ENCODE peak calls at places on chromosomes 7 and 10, in four cellular contexts. P, Y, W and L are unnamed samples.

GRCh38 chr7:28060371-28060950 is 120.1 kb downstream of the JAZF1 start:
- DNase-seq in W (no peak), P (no peak), Y (no peak), L (no peak)

GRCh38 chr10:25934673-25935139 is 677 bp downstream of the MYO3A start:
- DNase-seq in W (no peak), P (peak; percentile 26), Y (no peak), L (peak; percentile 42)

GRCh38 chr10:117007080-117007479 is 2.1 kb upstream of the SHTN1 start:
- DNase-seq in W (no peak), Y (peak; percentile 16), P (no peak), L (no peak)

GRCh38 chr10:104309980-104310978 is 28.0 kb downstream of the ITPRIP start:
- DNase-seq in P (no peak), Y (peak; percentile 57), W (peak; percentile 96), L (no peak)

GRCh38 chr7:76002139-76002538 is 7.7 kb upstream of the TMEM120A start:
- DNase-seq in P (no peak), Y (no peak), W (no peak), L (no peak)

GRCh38 chr7:90266808-90267207 is 21.8 kb downstream of the CFAP69 start:
- DNase-seq in Y (peak; percentile 44), P (no peak), W (no peak), L (no peak)

GRCh38 chr10:74400186-74400585 is 249.2 kb downstream of the ADK start:
- DNase-seq in P (no peak), W (no peak), Y (no peak), L (no peak)

GRCh38 chr7:129882531-129882930 is 70.2 kb downstream of the UBE2H start:
- DNase-seq in P (no peak), Y (no peak), W (no peak), L (no peak)

GRCh38 chr7:40047661-40048060 is 86.8 kb downstream of the MPLKIP start:
- DNase-seq in P (no peak), W (no peak), Y (no peak), L (no peak)

GRCh38 chr7:147170341-147171012 is 1053.9 kb downstream of the CNTNAP2 start:
- DNase-seq in W (no peak), P (no peak), Y (no peak), L (no peak)

GRCh38 chr7:141128931-141129330 is 55.1 kb downstream of the TMEM178B start:
- DNase-seq in Y (no peak), W (no peak), P (no peak), L (no peak)

GRCh38 chr10:131520206-131520605 is 208.7 kb upstream of the TCERG1L start:
- DNase-seq in W (no peak), Y (no peak), P (no peak), L (no peak)

GRCh38 chr7:27175005-27175625 is 995 bp upstream of the HOXA10 start:
- DNase-seq in P (no peak), Y (peak; percentile 70), W (no peak), L (peak; percentile 38)

GRCh38 chr10:75724047-75724446 is 292.6 kb downstream of the LRMDA start:
- DNase-seq in P (no peak), Y (no peak), W (no peak), L (no peak)

GRCh38 chr10:103442031-103442461 is 10.1 kb downstream of the CALHM2 start:
- DNase-seq in W (no peak), P (no peak), Y (no peak), L (no peak)

GRCh38 chr7:119783799-119784198 is 489.2 kb upstream of the KCND2 start:
- DNase-seq in Y (peak; percentile 71), W (no peak), P (no peak), L (peak; percentile 44)

GRCh38 chr7:149196151-149196704 is 882 bp downstream of the ZNF282 start:
- DNase-seq in W (no peak), Y (peak; percentile 49), P (peak; percentile 31), L (no peak)

GRCh38 chr7:121500659-121501058 is 104.6 kb upstream of the FAM3C start:
- DNase-seq in P (no peak), W (no peak), Y (no peak), L (no peak)

GRCh38 chr7:88104732-88105131 is 115.1 kb downstream of the SRI start:
- DNase-seq in Y (peak; percentile 76), P (no peak), W (no peak), L (no peak)

GRCh38 chr7:107007004-107007891 is 37.3 kb upstream of the PRKAR2B start:
- DNase-seq in P (no peak), W (no peak), Y (no peak), L (no peak)

GRCh38 chr7:2104107-2104710 is 128.5 kb downstream of the MAD1L1 start:
- DNase-seq in W (peak; percentile 88), Y (peak; percentile 87), P (peak; percentile 67), L (peak; percentile 88)

GRCh38 chr7:122813845-122814244 is 72.4 kb downstream of the CADPS2 start:
- DNase-seq in W (no peak), Y (no peak), P (no peak), L (no peak)

GRCh38 chr10:15253951-15254807 is 85.7 kb upstream of the NMT2 start:
- DNase-seq in P (no peak), Y (no peak), W (no peak), L (no peak)

GRCh38 chr7:144835166-144835611 is 664 bp downstream of the TPK1 start:
- DNase-seq in Y (peak; percentile 81), P (no peak), W (no peak), L (no peak)

GRCh38 chr10:119503821-119504220 is 38.7 kb downstream of the RGS10 start:
- DNase-seq in Y (no peak), W (no peak), P (no peak), L (no peak)

GRCh38 chr7:142483659-142484317 is 225.9 kb upstream of the PRSS58 start:
- DNase-seq in W (no peak), P (no peak), Y (no peak), L (no peak)

GRCh38 chr7:32914186-32914585 is 22.6 kb upstream of the KBTBD2 start:
- DNase-seq in P (no peak), W (no peak), Y (no peak), L (no peak)
- TF ChIP-seq CTCF in P (no peak), W (no peak), Y (no peak), L (no peak)

GRCh38 chr10:809671-810350 is 120.3 kb upstream of the DIP2C start:
- DNase-seq in W (peak; percentile 46), Y (no peak), P (no peak), L (no peak)

GRCh38 chr10:812787-813186 is 118.7 kb downstream of the LARP4B start:
- DNase-seq in P (no peak), W (no peak), Y (no peak), L (no peak)

GRCh38 chr10:811781-812180 is 119.7 kb downstream of the LARP4B start:
- DNase-seq in P (no peak), Y (no peak), W (no peak), L (no peak)

GRCh38 chr10:811379-811778 is 120.1 kb downstream of the LARP4B start:
- DNase-seq in Y (no peak), W (peak; percentile 11), P (no peak), L (no peak)

DNA sequence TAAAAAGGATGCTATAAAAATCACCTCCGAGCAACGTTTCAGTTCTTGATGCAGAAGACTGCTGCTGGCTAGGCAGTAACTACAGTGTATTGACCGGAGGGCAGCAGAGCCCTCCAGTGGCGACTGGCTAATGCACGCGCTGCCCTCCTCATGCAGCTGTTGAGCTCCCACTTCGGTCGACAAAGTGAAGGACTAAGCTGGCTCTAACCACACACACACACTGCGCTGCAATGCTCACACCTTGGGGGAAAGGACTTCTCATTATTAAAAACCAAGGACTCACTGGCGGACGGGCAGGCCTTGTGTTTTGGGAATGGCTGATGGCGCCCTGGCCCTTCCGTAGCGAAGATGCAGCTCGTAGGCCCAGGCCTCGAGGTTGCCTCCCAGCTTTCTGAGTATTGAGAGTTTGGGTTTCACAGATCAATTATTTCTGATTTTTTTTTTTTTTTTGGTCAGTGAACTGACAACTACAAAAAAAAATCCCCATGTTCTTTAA is 120.9 kb upstream of the DIP2C start:
- DNase-seq in W (peak; percentile 50), P (no peak), Y (peak; percentile 23), L (no peak)
- TF ChIP-seq CTCF in W (no peak), P (no peak), Y (no peak), L (no peak)

GRCh38 chr10:82813856-82814255 is 938.9 kb downstream of the NRG3 start:
- DNase-seq in P (no peak), W (no peak), Y (peak; percentile 37), L (no peak)

GRCh38 chr10:82814635-82815034 is 939.6 kb downstream of the NRG3 start:
- DNase-seq in Y (no peak), P (no peak), W (no peak), L (no peak)

GRCh38 chr10:82815680-82816079 is 940.7 kb downstream of the NRG3 start:
- DNase-seq in Y (no peak), P (no peak), W (no peak), L (no peak)

GRCh38 chr10:82811621-82812020 is 936.6 kb downstream of the NRG3 start:
- DNase-seq in P (no peak), Y (peak; percentile 21), W (no peak), L (no peak)
- TF ChIP-seq CTCF in P (no peak), Y (peak; percentile 52), W (no peak), L (peak; percentile 43)

DNA sequence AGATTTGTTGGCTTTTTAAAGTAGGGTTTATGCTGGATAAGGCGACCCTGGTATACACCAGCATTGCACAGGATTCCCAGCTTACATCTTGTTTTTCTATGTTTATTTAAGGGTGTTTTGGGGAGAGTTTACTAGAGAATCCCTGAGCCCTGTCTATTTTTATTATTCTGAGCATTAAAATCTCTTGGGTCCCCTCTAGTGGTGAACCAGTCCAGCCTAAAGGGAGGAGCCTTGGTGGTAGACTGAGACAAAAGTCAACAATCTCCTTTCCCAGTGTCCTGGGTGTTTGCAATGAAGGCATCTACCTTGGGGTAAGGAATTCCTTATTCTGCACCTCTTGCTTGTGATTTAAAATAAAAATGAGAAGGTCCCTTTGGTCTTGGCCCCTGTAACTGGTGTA is 38.2 kb downstream of the ANTXRL start:
- DNase-seq in Y (no peak), W (no peak), P (no peak), L (no peak)
- TF ChIP-seq CTCF in Y (no peak), W (peak; percentile 26), P (no peak), L (no peak)

DNA sequence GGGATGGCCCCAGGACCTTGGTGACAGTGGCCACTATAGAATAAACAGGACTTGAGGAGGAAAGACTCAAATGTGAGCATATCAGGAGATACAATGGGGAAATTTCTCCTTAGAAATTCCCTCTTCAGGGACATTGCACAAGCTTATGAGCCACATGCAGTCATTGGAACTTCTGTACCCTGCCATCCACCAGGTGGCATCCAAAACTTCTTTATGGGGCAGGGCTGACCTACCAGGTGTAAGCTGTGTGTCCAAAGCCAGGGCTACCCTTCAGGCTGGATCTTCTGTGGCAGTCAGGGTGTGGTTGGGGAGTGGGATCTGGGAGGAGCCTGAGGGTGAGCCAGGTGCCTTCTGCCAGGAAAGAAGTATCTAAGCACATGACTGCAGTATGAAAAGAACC is 36.6 kb upstream of the LRRC18 start:
- DNase-seq in Y (no peak), W (no peak), P (no peak), L (no peak)
- TF ChIP-seq CTCF in Y (no peak), W (no peak), P (no peak), L (no peak)

GRCh38 chr7:151736403-151736909 is 140.5 kb downstream of the PRKAG2 start:
- DNase-seq in W (peak; percentile 90), Y (peak; percentile 92), P (no peak), L (no peak)
- TF ChIP-seq CTCF in W (no peak), Y (no peak), P (no peak), L (no peak)

DNA sequence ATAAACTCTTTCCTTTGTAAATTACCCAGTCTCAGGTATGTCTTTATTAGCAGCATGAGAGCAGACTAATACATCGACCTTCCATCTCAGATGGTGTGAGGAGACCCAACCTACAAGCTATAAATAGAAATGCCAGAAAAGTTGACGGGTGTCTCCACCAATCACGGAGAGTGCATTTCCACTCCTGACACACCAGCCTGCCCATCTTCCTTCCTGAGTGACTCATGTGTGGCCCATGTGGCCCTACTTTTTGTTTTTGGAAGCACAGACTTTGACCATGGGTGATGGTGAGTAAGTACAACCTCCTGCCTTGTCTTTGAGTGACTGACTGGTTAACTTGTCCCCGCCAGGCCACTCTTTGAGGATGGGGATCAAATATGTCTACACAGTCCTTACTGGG is 147.1 kb downstream of the OAT start:
- DNase-seq in P (no peak), Y (no peak), W (no peak), L (no peak)
- TF ChIP-seq CTCF in P (no peak), Y (no peak), W (no peak), L (no peak)